ENCODE peak calls at places on chromosome 9, in ten cellular contexts. T, J, V, L, M, B, I, F, E and U are unnamed samples.

GRCh38 chr9:90141723-90142122 is 500.9 kb downstream of the DIRAS2 start:
- DNase-seq in E (peak; percentile 19), B (no peak), V (no peak), T (no peak), L (peak; percentile 7), M (no peak), J (no peak), I (no peak), F (no peak), U (no peak)

GRCh38 chr9:126366366-126367011 is 39.9 kb downstream of the MVB12B start:
- DNase-seq in E (no peak), B (peak; percentile 75), I (no peak), M (no peak), F (no peak), T (no peak), J (no peak), L (no peak), V (no peak), U (no peak)

GRCh38 chr9:89471390-89471789 is 26.5 kb downstream of the SEMA4D start:
- DNase-seq in J (no peak), M (no peak), E (no peak), B (peak; percentile 4), I (no peak), V (no peak), T (no peak), L (no peak), F (no peak), U (no peak)

GRCh38 chr9:86754581-86754980 is 192.7 kb downstream of the GAS1 start:
- DNase-seq in L (no peak), V (no peak), F (no peak), I (no peak), B (no peak), T (no peak), J (no peak), E (no peak), M (no peak), U (no peak)

GRCh38 chr9:129042016-129042415 is 5.6 kb downstream of the MIGA2 start:
- DNase-seq in V (no peak), I (no peak), J (no peak), B (no peak), E (no peak), F (no peak), L (no peak), M (no peak), T (no peak), U (no peak)

GRCh38 chr9:95757026-95757425 is 118.5 kb upstream of the ERCC6L2 start:
- DNase-seq in J (no peak), E (peak; percentile 75), T (no peak), V (no peak), M (no peak), F (peak; percentile 39), I (no peak), B (no peak), L (no peak), U (no peak)

GRCh38 chr9:115615821-115616665 is 498.1 kb upstream of the TNC start:
- DNase-seq in L (no peak), V (no peak), E (peak; percentile 93), B (no peak), F (peak; percentile 64), I (no peak), T (no peak), J (no peak), M (no peak), U (no peak)

GRCh38 chr9:76902395-76902794 is 3.5 kb downstream of the PRUNE2 start:
- DNase-seq in B (no peak), M (no peak), E (no peak), I (no peak), T (no peak), L (no peak), J (no peak), F (no peak), V (no peak), U (no peak)

GRCh38 chr9:7055201-7055903 is 297.6 kb downstream of the KDM4C start:
- DNase-seq in J (no peak), B (no peak), T (peak; percentile 6), L (no peak), I (no peak), V (no peak), F (no peak), E (no peak), M (no peak), U (no peak)

GRCh38 chr9:124897570-124898460 is 35.9 kb downstream of the ARPC5L start:
- DNase-seq in L (no peak), I (no peak), E (peak; percentile 22), T (no peak), F (no peak), B (no peak), J (peak; percentile 9), V (no peak), M (no peak), U (no peak)

GRCh38 chr9:16815042-16815441 is 55.4 kb downstream of the BNC2 start:
- DNase-seq in M (no peak), E (no peak), T (no peak), F (no peak), B (no peak), J (no peak), I (no peak), V (no peak), L (no peak), U (no peak)

GRCh38 chr9:121783523-121784507 is 132.4 kb downstream of the DAB2IP start:
- DNase-seq in E (no peak), T (no peak), B (no peak), I (peak; percentile 14), M (peak; percentile 81), L (no peak), J (peak; percentile 78), F (no peak), V (peak; percentile 4), U (no peak)

GRCh38 chr9:113563856-113564514 is 100.5 kb downstream of the RGS3 start:
- DNase-seq in E (no peak), F (no peak), V (no peak), J (peak; percentile 33), L (no peak), B (peak; percentile 29), I (peak; percentile 13), M (peak; percentile 39), T (no peak), U (no peak)